ENCODE peak calls at places on chromosome 22, in four cellular contexts. C is choroid plexus epithelial cell, S is A549, O is Panc1. M is an unnamed sample.

GRCh38 chr22:19823191-19823590 is 31.5 kb downstream of the GNB1L start:
- DNase-seq in S (no peak), C (no peak), O (no peak), M (no peak)

GRCh38 chr22:36385491-36386350 is 2.0 kb downstream of the MYH9 start:
- DNase-seq in O (no peak), C (no peak), S (no peak), M (no peak)

GRCh38 chr22:31654408-31654807 is 7.6 kb downstream of the PISD start:
- DNase-seq in S (no peak), C (no peak), O (no peak), M (no peak)

GRCh38 chr22:43182726-43183125 is 4.2 kb downstream of the TTLL12 start:
- DNase-seq in S (no peak), C (no peak), O (no peak), M (no peak)

GRCh38 chr22:25402501-25403283 is 161.8 kb upstream of the GRK3 start:
- DNase-seq in C (peak), O (no peak), S (no peak), M (no peak)

GRCh38 chr22:36292823-36293530 is 40.0 kb downstream of the APOL1 start:
- DNase-seq in S (no peak), C (no peak), O (no peak), M (no peak)

GRCh38 chr22:37080438-37080837 is 28.9 kb downstream of the KCTD17 start:
- DNase-seq in C (no peak), O (no peak), S (no peak), M (no peak)

GRCh38 chr22:33405194-33405593 is 347.0 kb upstream of the SYN3 start:
- DNase-seq in S (no peak), C (no peak), O (no peak), M (no peak)

GRCh38 chr22:41939981-41940852 is 6.7 kb downstream of the CENPM start:
- DNase-seq in C (no peak), O (no peak), S (no peak), M (peak)

GRCh38 chr22:39748877-39749276 is 144.7 kb downstream of the ENTHD1 start:
- DNase-seq in C (peak), O (peak), S (no peak), M (no peak)

GRCh38 chr22:42933783-42934144 is 76.7 kb upstream of the ARFGAP3 start:
- DNase-seq in C (peak), S (peak), O (no peak), M (no peak)

GRCh38 chr22:35446365-35446764 is 46.4 kb downstream of the MCM5 start:
- DNase-seq in C (peak), O (no peak), S (peak), M (no peak)

GRCh38 chr22:24341657-24342056 is 71.0 kb downstream of the SPECC1L start:
- DNase-seq in O (no peak), S (no peak), C (no peak), M (no peak)

GRCh38 chr22:36377022-36377631 is 10.6 kb downstream of the MYH9 start:
- DNase-seq in S (no peak), O (no peak), C (no peak), M (no peak)

GRCh38 chr22:36351921-36352774 is 35.6 kb downstream of the MYH9 start:
- DNase-seq in C (peak), S (no peak), O (no peak), M (no peak)

GRCh38 chr22:19178065-19178658 is 374 bp downstream of the SLC25A1 start:
- DNase-seq in O (no peak), C (peak), S (peak), M (no peak)

GRCh38 chr22:46090631-46091201 is 59.6 kb upstream of the PPARA start:
- DNase-seq in S (no peak), C (no peak), O (no peak), M (no peak)

GRCh38 chr22:33883561-33883960 is 36.7 kb downstream of the LARGE1 start:
- DNase-seq in C (no peak), S (no peak), O (no peak), M (no peak)

GRCh38 chr22:46442217-46442853 is 95.1 kb downstream of the CELSR1 start:
- DNase-seq in O (no peak), S (no peak), C (no peak), M (no peak)

GRCh38 chr22:27588273-27588672 is 213.3 kb downstream of the MN1 start:
- DNase-seq in S (no peak), O (no peak), C (no peak), M (no peak)

GRCh38 chr22:22576244-22576988 is 17.4 kb upstream of the PRAME start:
- DNase-seq in O (no peak), C (peak), S (peak), M (no peak)

GRCh38 chr22:21642584-21643448 is 714 bp downstream of the SDF2L1 start:
- DNase-seq in S (peak), C (peak), O (no peak), M (no peak)

GRCh38 chr22:17366830-17367229 is 2.4 kb upstream of the CECR2 start:
- DNase-seq in C (peak), S (peak), O (no peak), M (no peak)
- H3K4me3 ChIP-seq in C (no peak), S (no peak), O (no peak), M (no peak)

DNA sequence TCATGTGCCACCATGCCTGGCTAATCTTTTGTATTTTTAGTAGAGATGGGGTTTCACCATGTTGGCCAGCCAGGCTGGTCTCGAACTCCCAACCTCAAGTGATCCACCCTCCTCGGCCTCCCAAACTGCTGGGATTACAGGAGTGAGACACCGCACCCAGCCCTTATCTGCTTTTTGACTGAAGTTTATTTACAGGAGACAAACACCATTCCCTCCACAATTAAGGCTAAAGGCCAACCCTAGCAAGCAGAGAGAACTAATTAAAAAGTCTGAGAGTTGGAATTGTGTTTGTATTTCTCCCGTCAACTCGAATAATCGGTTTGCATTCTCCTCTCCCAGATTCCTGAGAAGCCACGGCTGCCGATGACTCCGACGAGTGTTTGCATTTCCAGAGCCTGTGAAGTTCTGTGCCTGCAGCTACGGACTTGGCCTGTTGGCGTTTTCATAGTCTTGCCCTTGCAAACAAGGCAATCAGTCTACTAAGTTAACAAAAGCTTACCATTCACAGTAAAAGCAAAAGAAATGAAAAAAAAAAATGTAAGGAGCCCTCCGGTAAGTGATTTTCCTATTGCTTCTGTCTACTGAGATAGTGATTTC is 73.3 kb upstream of the NUP50 start:
- DNase-seq in O (no peak), S (no peak), C (peak), M (peak)
- TF ChIP-seq CTCF in O (no peak), S (no peak), C (peak), M (no peak)

GRCh38 chr22:49928185-49928495 is 9.7 kb downstream of the CRELD2 start:
- DNase-seq in S (no peak), C (no peak), O (no peak), M (no peak)

GRCh38 chr22:49927483-49928184 is 9.2 kb downstream of the CRELD2 start:
- DNase-seq in O (no peak), S (no peak), C (no peak), M (no peak)

GRCh38 chr22:49929553-49929979 is 11.1 kb downstream of the CRELD2 start:
- DNase-seq in O (no peak), S (no peak), C (peak), M (no peak)

GRCh38 chr22:49930128-49930527 is 11.7 kb downstream of the CRELD2 start:
- DNase-seq in S (no peak), C (no peak), O (no peak), M (no peak)

DNA sequence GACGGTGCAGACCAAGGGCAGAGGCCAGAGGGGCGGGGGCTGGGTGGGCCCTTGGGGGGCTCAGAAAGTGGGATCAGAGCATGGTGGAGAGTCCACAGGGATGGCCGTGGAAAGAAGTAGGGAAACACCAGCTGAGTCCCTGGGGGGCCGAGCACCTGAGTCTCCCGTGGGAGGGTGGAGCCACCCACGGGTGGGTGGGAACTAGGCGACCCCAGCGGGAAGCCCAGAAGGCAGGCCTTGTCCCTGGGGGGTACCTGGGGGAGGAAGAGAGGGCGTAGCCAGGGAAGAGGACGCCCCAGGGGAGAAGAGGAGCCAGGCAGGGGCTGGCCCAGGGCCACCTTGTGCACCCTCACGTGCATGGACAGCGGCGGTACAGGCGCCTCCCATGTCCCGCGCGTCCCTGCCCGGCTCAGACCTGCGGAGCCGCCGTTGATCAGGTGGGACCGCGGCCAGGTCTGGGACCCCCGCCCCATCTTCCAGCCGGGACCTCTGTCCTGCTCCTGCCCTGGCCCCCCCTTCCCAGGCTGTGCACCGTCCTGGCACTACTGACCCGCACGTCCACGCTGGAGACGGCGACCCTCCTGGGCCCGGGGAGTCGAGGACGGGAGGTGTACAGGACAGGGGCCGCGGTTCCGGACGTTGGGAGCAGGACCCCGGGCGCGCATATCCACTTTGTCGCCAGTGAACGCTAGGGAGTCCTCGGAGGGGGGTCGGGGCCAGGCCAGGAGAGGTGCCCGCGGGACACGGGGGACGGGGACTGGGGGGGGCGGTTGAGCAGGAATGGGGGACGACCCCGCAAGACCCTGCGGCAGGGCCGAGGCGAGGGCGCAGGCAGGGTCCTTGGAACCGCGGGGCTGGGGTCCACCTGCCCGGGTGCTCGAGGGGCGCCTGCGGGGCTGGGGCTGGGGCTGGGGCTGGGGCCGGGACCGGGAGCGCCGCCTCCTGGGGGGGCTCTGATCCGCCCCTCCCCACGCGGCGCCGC is 10.4 kb downstream of the CRELD2 start:
- DNase-seq in S (no peak), O (no peak), C (no peak), M (no peak)
- H3K4me3 ChIP-seq in S (peak), O (no peak), C (no peak), M (no peak)

GRCh38 chr22:38467904-38468760 is at the start of gene KDELR3:
- DNase-seq in O (no peak), C (peak), S (peak), M (no peak)
- TF ChIP-seq CTCF in O (no peak), C (peak), S (no peak), M (no peak)

M was measured in LNCaP clone FGC.